ENCODE peak calls at places on chromosomes 11 and 22, in nine cellular contexts. One of them, this sample, is unnamed.

GRCh38 chr22:49735411-49736311 is 92.0 kb downstream of the BRD1 start:
- DNase-seq in aorta: peak; percentile 20
- DNase-seq in Karpas-422: peak; percentile 66
- DNase-seq in spleen: no peak
- DNase-seq in effector memory CD4-positive, alpha-beta T cell: no peak
- DNase-seq in CD4-positive, CD25-positive, alpha-beta regulatory T cell: no peak
- DNase-seq in SJSA1: no peak
- DNase-seq in HCT116: no peak
- DNase-seq in cardiac muscle cell: peak; percentile 80
- DNase-seq in this sample: no peak

GRCh38 chr11:6738590-6738989 is 33.2 kb downstream of the OR2AG2 start:
- DNase-seq in cardiac muscle cell: no peak
- DNase-seq in effector memory CD4-positive, alpha-beta T cell: no peak
- DNase-seq in spleen: no peak
- DNase-seq in HCT116: no peak
- DNase-seq in CD4-positive, CD25-positive, alpha-beta regulatory T cell: no peak
- DNase-seq in Karpas-422: no peak
- DNase-seq in aorta: no peak
- DNase-seq in SJSA1: no peak
- DNase-seq in this sample: no peak

GRCh38 chr11:17145972-17146371 is 61.8 kb downstream of the PIK3C2A start:
- DNase-seq in CD4-positive, CD25-positive, alpha-beta regulatory T cell: no peak
- DNase-seq in spleen: no peak
- DNase-seq in effector memory CD4-positive, alpha-beta T cell: no peak
- DNase-seq in SJSA1: no peak
- DNase-seq in HCT116: no peak
- DNase-seq in aorta: no peak
- DNase-seq in Karpas-422: no peak
- DNase-seq in cardiac muscle cell: no peak
- DNase-seq in this sample: no peak

GRCh38 chr11:66619080-66619554 is 2.7 kb downstream of the RBM14 start:
- DNase-seq in SJSA1: peak; percentile 31
- DNase-seq in CD4-positive, CD25-positive, alpha-beta regulatory T cell: peak; percentile 71
- DNase-seq in cardiac muscle cell: peak; percentile 65
- DNase-seq in HCT116: no peak
- DNase-seq in effector memory CD4-positive, alpha-beta T cell: no peak
- DNase-seq in Karpas-422: no peak
- DNase-seq in spleen: no peak
- DNase-seq in aorta: no peak
- DNase-seq in this sample: no peak

GRCh38 chr11:35259529-35259928 is 120.6 kb downstream of the CD44 start:
- DNase-seq in spleen: no peak
- DNase-seq in Karpas-422: peak; percentile 25
- DNase-seq in aorta: no peak
- DNase-seq in CD4-positive, CD25-positive, alpha-beta regulatory T cell: no peak
- DNase-seq in cardiac muscle cell: no peak
- DNase-seq in effector memory CD4-positive, alpha-beta T cell: no peak
- DNase-seq in HCT116: no peak
- DNase-seq in SJSA1: no peak
- DNase-seq in this sample: no peak

GRCh38 chr11:83773950-83774880 is 488.0 kb upstream of the CCDC90B start:
- DNase-seq in effector memory CD4-positive, alpha-beta T cell: no peak
- DNase-seq in spleen: no peak
- DNase-seq in aorta: no peak
- DNase-seq in CD4-positive, CD25-positive, alpha-beta regulatory T cell: no peak
- DNase-seq in Karpas-422: no peak
- DNase-seq in SJSA1: no peak
- DNase-seq in cardiac muscle cell: no peak
- DNase-seq in HCT116: no peak
- DNase-seq in this sample: no peak

GRCh38 chr11:113894421-113894996 is 10.1 kb upstream of the HTR3B start:
- DNase-seq in effector memory CD4-positive, alpha-beta T cell: no peak
- DNase-seq in SJSA1: no peak
- DNase-seq in cardiac muscle cell: peak; percentile 85
- DNase-seq in spleen: no peak
- DNase-seq in aorta: no peak
- DNase-seq in CD4-positive, CD25-positive, alpha-beta regulatory T cell: no peak
- DNase-seq in HCT116: no peak
- DNase-seq in Karpas-422: no peak
- DNase-seq in this sample: no peak

GRCh38 chr11:43686207-43686606 is 5.7 kb downstream of the HSD17B12 start:
- DNase-seq in aorta: no peak
- DNase-seq in cardiac muscle cell: no peak
- DNase-seq in CD4-positive, CD25-positive, alpha-beta regulatory T cell: no peak
- DNase-seq in spleen: no peak
- DNase-seq in Karpas-422: no peak
- DNase-seq in effector memory CD4-positive, alpha-beta T cell: no peak
- DNase-seq in SJSA1: no peak
- DNase-seq in HCT116: no peak
- DNase-seq in this sample: no peak

GRCh38 chr22:38782402-38783094 is 11.4 kb downstream of the DNAL4 start:
- DNase-seq in aorta: no peak
- DNase-seq in cardiac muscle cell: peak; percentile 61
- DNase-seq in HCT116: no peak
- DNase-seq in SJSA1: no peak
- DNase-seq in Karpas-422: no peak
- DNase-seq in effector memory CD4-positive, alpha-beta T cell: no peak
- DNase-seq in CD4-positive, CD25-positive, alpha-beta regulatory T cell: no peak
- DNase-seq in spleen: no peak
- DNase-seq in this sample: no peak

GRCh38 chr22:38781033-38781432 is 12.9 kb downstream of the DNAL4 start:
- DNase-seq in HCT116: no peak
- DNase-seq in CD4-positive, CD25-positive, alpha-beta regulatory T cell: no peak
- DNase-seq in Karpas-422: no peak
- DNase-seq in aorta: no peak
- DNase-seq in effector memory CD4-positive, alpha-beta T cell: no peak
- DNase-seq in spleen: no peak
- DNase-seq in cardiac muscle cell: no peak
- DNase-seq in SJSA1: no peak
- DNase-seq in this sample: no peak

GRCh38 chr22:38786631-38787030 is 7.3 kb downstream of the DNAL4 start:
- DNase-seq in cardiac muscle cell: no peak
- DNase-seq in spleen: no peak
- DNase-seq in HCT116: no peak
- DNase-seq in CD4-positive, CD25-positive, alpha-beta regulatory T cell: no peak
- DNase-seq in Karpas-422: no peak
- DNase-seq in aorta: no peak
- DNase-seq in effector memory CD4-positive, alpha-beta T cell: no peak
- DNase-seq in SJSA1: no peak
- DNase-seq in this sample: no peak

GRCh38 chr22:38784035-38784434 is 9.9 kb downstream of the DNAL4 start:
- DNase-seq in CD4-positive, CD25-positive, alpha-beta regulatory T cell: no peak
- DNase-seq in HCT116: no peak
- DNase-seq in aorta: no peak
- DNase-seq in cardiac muscle cell: no peak
- DNase-seq in Karpas-422: no peak
- DNase-seq in effector memory CD4-positive, alpha-beta T cell: no peak
- DNase-seq in SJSA1: no peak
- DNase-seq in spleen: no peak
- DNase-seq in this sample: no peak

DNA sequence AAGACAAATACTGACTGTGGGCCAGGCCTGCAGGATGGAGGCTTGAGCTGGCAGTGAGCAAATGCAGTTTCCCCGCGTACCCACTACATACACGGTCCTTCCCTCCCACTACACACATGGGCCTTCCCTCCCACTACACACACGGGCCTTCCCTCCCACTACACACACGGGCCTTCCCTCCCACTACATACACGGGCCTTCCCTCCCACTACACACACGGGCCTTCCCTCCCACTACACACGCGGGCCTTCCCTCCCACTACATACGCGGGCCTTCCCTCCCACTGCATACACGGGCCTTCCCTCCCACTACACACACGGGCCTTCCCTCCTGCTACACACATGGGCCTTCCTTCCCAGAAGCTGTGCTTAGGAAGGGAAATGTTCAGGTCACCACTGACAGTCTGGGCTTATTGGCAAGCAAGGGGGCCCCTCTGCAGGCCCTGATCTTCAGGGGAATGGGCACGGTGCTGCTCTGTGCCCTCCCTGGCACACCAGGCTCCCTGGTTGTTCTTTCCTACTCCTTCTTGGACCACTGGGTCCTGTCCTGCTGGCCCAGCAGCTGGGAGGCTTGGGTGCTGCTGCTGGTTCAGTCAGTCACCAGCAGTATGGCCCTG is 10.7 kb downstream of the DNAL4 start:
- DNase-seq in effector memory CD4-positive, alpha-beta T cell: no peak
- DNase-seq in cardiac muscle cell: no peak
- DNase-seq in spleen: no peak
- DNase-seq in CD4-positive, CD25-positive, alpha-beta regulatory T cell: no peak
- DNase-seq in SJSA1: no peak
- DNase-seq in HCT116: no peak
- DNase-seq in aorta: no peak
- DNase-seq in Karpas-422: no peak
- DNase-seq in this sample: no peak
- H3K27ac ChIP-seq in effector memory CD4-positive, alpha-beta T cell: no peak overlapping the region
- H3K27ac ChIP-seq in cardiac muscle cell: peak overlapping the region; percentile 72
- H3K27ac ChIP-seq in spleen: no peak overlapping the region
- H3K27ac ChIP-seq in CD4-positive, CD25-positive, alpha-beta regulatory T cell: no peak overlapping the region
- H3K27ac ChIP-seq in SJSA1: no peak overlapping the region
- H3K27ac ChIP-seq in HCT116: no peak overlapping the region
- H3K27ac ChIP-seq in aorta: no peak overlapping the region
- H3K27ac ChIP-seq in Karpas-422: no peak overlapping the region
- H3K27ac ChIP-seq in this sample: no peak overlapping the region

GRCh38 chr11:86192858-86193257 is 51.7 kb upstream of the EED start:
- DNase-seq in cardiac muscle cell: no peak
- DNase-seq in spleen: no peak
- DNase-seq in effector memory CD4-positive, alpha-beta T cell: no peak
- DNase-seq in CD4-positive, CD25-positive, alpha-beta regulatory T cell: no peak
- DNase-seq in aorta: no peak
- DNase-seq in HCT116: no peak
- DNase-seq in Karpas-422: peak; percentile 92
- DNase-seq in SJSA1: no peak
- DNase-seq in this sample: no peak

GRCh38 chr11:86191874-86192273 is 52.7 kb upstream of the EED start:
- DNase-seq in SJSA1: no peak
- DNase-seq in spleen: no peak
- DNase-seq in CD4-positive, CD25-positive, alpha-beta regulatory T cell: no peak
- DNase-seq in Karpas-422: peak; percentile 77
- DNase-seq in cardiac muscle cell: no peak
- DNase-seq in HCT116: no peak
- DNase-seq in effector memory CD4-positive, alpha-beta T cell: no peak
- DNase-seq in aorta: no peak
- DNase-seq in this sample: no peak

GRCh38 chr11:86196291-86196690 is 48.3 kb upstream of the EED start:
- DNase-seq in Karpas-422: no peak
- DNase-seq in aorta: no peak
- DNase-seq in cardiac muscle cell: no peak
- DNase-seq in CD4-positive, CD25-positive, alpha-beta regulatory T cell: no peak
- DNase-seq in effector memory CD4-positive, alpha-beta T cell: no peak
- DNase-seq in spleen: no peak
- DNase-seq in SJSA1: no peak
- DNase-seq in HCT116: no peak
- DNase-seq in this sample: no peak

GRCh38 chr11:86194998-86195397 is 49.6 kb upstream of the EED start:
- DNase-seq in effector memory CD4-positive, alpha-beta T cell: no peak
- DNase-seq in aorta: no peak
- DNase-seq in CD4-positive, CD25-positive, alpha-beta regulatory T cell: no peak
- DNase-seq in spleen: no peak
- DNase-seq in SJSA1: no peak
- DNase-seq in cardiac muscle cell: no peak
- DNase-seq in Karpas-422: no peak
- DNase-seq in HCT116: no peak
- DNase-seq in this sample: no peak

DNA sequence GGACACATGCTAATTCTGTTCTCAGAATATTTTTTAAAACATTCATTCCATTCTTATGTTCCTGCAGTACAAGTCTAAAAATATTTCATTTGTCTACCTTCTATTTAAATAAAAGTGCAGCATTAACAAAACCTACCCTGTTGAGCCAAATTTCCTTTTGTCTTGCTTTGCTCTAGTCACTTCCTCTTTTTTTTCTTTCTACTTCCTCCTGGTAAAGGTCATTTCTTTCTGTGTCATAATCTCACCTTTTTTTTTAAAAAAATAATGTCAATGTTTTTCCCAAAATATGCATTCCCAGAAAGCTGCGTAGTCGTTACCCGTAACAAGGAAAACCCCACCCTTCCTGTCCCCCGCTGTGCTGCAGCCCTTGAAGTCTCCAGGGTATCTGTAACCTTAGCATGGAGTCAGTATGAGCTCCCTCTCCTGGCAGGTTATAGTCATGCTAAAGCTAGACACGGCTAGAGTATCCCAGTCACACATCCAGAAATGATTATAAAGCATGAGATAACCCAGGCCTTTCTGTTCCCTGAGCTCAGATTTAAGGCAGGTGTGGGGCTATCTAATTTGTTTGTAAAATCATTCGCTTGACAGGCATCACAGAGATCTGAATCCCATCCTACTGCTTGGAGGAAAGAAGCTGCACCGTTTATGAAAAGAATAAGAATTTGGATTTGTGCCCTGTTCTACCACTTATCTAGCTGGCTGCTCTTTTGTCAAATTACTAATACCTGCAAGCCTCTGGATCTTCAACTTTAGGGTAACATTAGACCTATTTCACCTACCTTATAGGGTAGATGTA is 51.1 kb upstream of the EED start:
- DNase-seq in HCT116: peak; percentile 86
- DNase-seq in cardiac muscle cell: peak; percentile 83
- DNase-seq in aorta: peak; percentile 80
- DNase-seq in SJSA1: peak; percentile 62
- DNase-seq in spleen: peak; percentile 85
- DNase-seq in CD4-positive, CD25-positive, alpha-beta regulatory T cell: peak; percentile 94
- DNase-seq in Karpas-422: peak; percentile 99
- DNase-seq in effector memory CD4-positive, alpha-beta T cell: peak; percentile 26
- DNase-seq in this sample: peak; percentile 67
- H3K27ac ChIP-seq in HCT116: no peak overlapping the region
- H3K27ac ChIP-seq in cardiac muscle cell: no peak overlapping the region
- H3K27ac ChIP-seq in aorta: no peak overlapping the region
- H3K27ac ChIP-seq in SJSA1: peak overlapping the region; percentile 35
- H3K27ac ChIP-seq in spleen: peak overlapping the region; percentile 49
- H3K27ac ChIP-seq in CD4-positive, CD25-positive, alpha-beta regulatory T cell: peak overlapping the region; percentile 35
- H3K27ac ChIP-seq in Karpas-422: peak overlapping the region; percentile 94
- H3K27ac ChIP-seq in effector memory CD4-positive, alpha-beta T cell: no peak overlapping the region
- H3K27ac ChIP-seq in this sample: peak overlapping the region; percentile 51

GRCh38 chr11:88320149-88320559 is 17.4 kb downstream of the CTSC start:
- DNase-seq in HCT116: no peak
- DNase-seq in SJSA1: peak; percentile 20
- DNase-seq in aorta: no peak
- DNase-seq in effector memory CD4-positive, alpha-beta T cell: no peak
- DNase-seq in cardiac muscle cell: no peak
- DNase-seq in Karpas-422: no peak
- DNase-seq in CD4-positive, CD25-positive, alpha-beta regulatory T cell: no peak
- DNase-seq in spleen: no peak
- DNase-seq in this sample: no peak

GRCh38 chr11:88327462-88328143 is 9.9 kb downstream of the CTSC start:
- DNase-seq in effector memory CD4-positive, alpha-beta T cell: no peak
- DNase-seq in Karpas-422: peak; percentile 50
- DNase-seq in spleen: no peak
- DNase-seq in aorta: no peak
- DNase-seq in HCT116: no peak
- DNase-seq in CD4-positive, CD25-positive, alpha-beta regulatory T cell: no peak
- DNase-seq in cardiac muscle cell: no peak
- DNase-seq in SJSA1: no peak
- DNase-seq in this sample: no peak

GRCh38 chr11:88327061-88327460 is 10.5 kb downstream of the CTSC start:
- DNase-seq in CD4-positive, CD25-positive, alpha-beta regulatory T cell: no peak
- DNase-seq in effector memory CD4-positive, alpha-beta T cell: no peak
- DNase-seq in Karpas-422: no peak
- DNase-seq in spleen: no peak
- DNase-seq in aorta: no peak
- DNase-seq in HCT116: no peak
- DNase-seq in SJSA1: no peak
- DNase-seq in cardiac muscle cell: no peak
- DNase-seq in this sample: no peak

GRCh38 chr11:88326112-88326511 is 11.4 kb downstream of the CTSC start:
- DNase-seq in Karpas-422: peak; percentile 41
- DNase-seq in aorta: no peak
- DNase-seq in CD4-positive, CD25-positive, alpha-beta regulatory T cell: no peak
- DNase-seq in effector memory CD4-positive, alpha-beta T cell: no peak
- DNase-seq in HCT116: no peak
- DNase-seq in SJSA1: no peak
- DNase-seq in cardiac muscle cell: no peak
- DNase-seq in spleen: no peak
- DNase-seq in this sample: no peak

GRCh38 chr11:88324562-88325345 is 12.8 kb downstream of the CTSC start:
- DNase-seq in HCT116: no peak
- DNase-seq in effector memory CD4-positive, alpha-beta T cell: no peak
- DNase-seq in SJSA1: no peak
- DNase-seq in CD4-positive, CD25-positive, alpha-beta regulatory T cell: peak; percentile 46
- DNase-seq in spleen: no peak
- DNase-seq in aorta: no peak
- DNase-seq in Karpas-422: peak; percentile 41
- DNase-seq in cardiac muscle cell: no peak
- DNase-seq in this sample: no peak
- H3K27ac ChIP-seq in HCT116: no peak overlapping the region
- H3K27ac ChIP-seq in effector memory CD4-positive, alpha-beta T cell: no peak overlapping the region
- H3K27ac ChIP-seq in SJSA1: no peak overlapping the region
- H3K27ac ChIP-seq in CD4-positive, CD25-positive, alpha-beta regulatory T cell: peak overlapping the region; percentile 54
- H3K27ac ChIP-seq in spleen: no peak overlapping the region
- H3K27ac ChIP-seq in aorta: no peak overlapping the region
- H3K27ac ChIP-seq in Karpas-422: no peak overlapping the region
- H3K27ac ChIP-seq in cardiac muscle cell: no peak overlapping the region
- H3K27ac ChIP-seq in this sample: no peak overlapping the region

GRCh38 chr11:61898247-61898582 is 6.9 kb upstream of the FADS3 start:
- DNase-seq in SJSA1: no peak
- DNase-seq in effector memory CD4-positive, alpha-beta T cell: no peak
- DNase-seq in HCT116: no peak
- DNase-seq in cardiac muscle cell: no peak
- DNase-seq in aorta: no peak
- DNase-seq in CD4-positive, CD25-positive, alpha-beta regulatory T cell: no peak
- DNase-seq in spleen: no peak
- DNase-seq in Karpas-422: no peak
- DNase-seq in this sample: no peak
- H3K27ac ChIP-seq in SJSA1: no peak overlapping the region
- H3K27ac ChIP-seq in effector memory CD4-positive, alpha-beta T cell: no peak overlapping the region
- H3K27ac ChIP-seq in HCT116: no peak overlapping the region
- H3K27ac ChIP-seq in cardiac muscle cell: no peak overlapping the region
- H3K27ac ChIP-seq in aorta: no peak overlapping the region
- H3K27ac ChIP-seq in CD4-positive, CD25-positive, alpha-beta regulatory T cell: no peak overlapping the region
- H3K27ac ChIP-seq in spleen: no peak overlapping the region
- H3K27ac ChIP-seq in Karpas-422: no peak overlapping the region
- H3K27ac ChIP-seq in this sample: no peak overlapping the region